ENCODE peak calls at places on chromosomes 2 and 18, in seven cellular contexts. One of them, this sample, is unnamed.

GRCh38 chr2:71503827-71504226 is 50.5 kb downstream of the DYSF start:
- DNase-seq in astrocyte: no peak
- DNase-seq in suprapubic skin: no peak
- DNase-seq in brain microvascular endothelial cell: peak; percentile 42
- DNase-seq in OCI-LY7: no peak
- DNase-seq in esophagus squamous epithelium: no peak
- DNase-seq in ovary: no peak
- DNase-seq in this sample: no peak

GRCh38 chr2:208195477-208195876 is 5.6 kb upstream of the C2orf80 start:
- DNase-seq in brain microvascular endothelial cell: no peak
- DNase-seq in OCI-LY7: no peak
- DNase-seq in ovary: no peak
- DNase-seq in esophagus squamous epithelium: no peak
- DNase-seq in suprapubic skin: no peak
- DNase-seq in astrocyte: no peak
- DNase-seq in this sample: no peak

GRCh38 chr18:55139307-55139706 is 180.0 kb upstream of the CCDC68 start:
- DNase-seq in suprapubic skin: no peak
- DNase-seq in astrocyte: no peak
- DNase-seq in OCI-LY7: no peak
- DNase-seq in esophagus squamous epithelium: no peak
- DNase-seq in brain microvascular endothelial cell: no peak
- DNase-seq in ovary: no peak
- DNase-seq in this sample: no peak

GRCh38 chr2:96090181-96090500 is 26.2 kb downstream of the ADRA2B start:
- DNase-seq in esophagus squamous epithelium: no peak
- DNase-seq in OCI-LY7: no peak
- DNase-seq in suprapubic skin: no peak
- DNase-seq in brain microvascular endothelial cell: no peak
- DNase-seq in astrocyte: no peak
- DNase-seq in ovary: no peak
- DNase-seq in this sample: no peak

GRCh38 chr2:46145840-46146239 is 151.4 kb upstream of the EPAS1 start:
- DNase-seq in OCI-LY7: no peak
- DNase-seq in ovary: no peak
- DNase-seq in brain microvascular endothelial cell: no peak
- DNase-seq in esophagus squamous epithelium: no peak
- DNase-seq in astrocyte: no peak
- DNase-seq in suprapubic skin: peak; percentile 6
- DNase-seq in this sample: no peak

GRCh38 chr2:12202301-12202700 is 455.9 kb downstream of the LPIN1 start:
- DNase-seq in brain microvascular endothelial cell: peak; percentile 57
- DNase-seq in suprapubic skin: no peak
- DNase-seq in esophagus squamous epithelium: no peak
- DNase-seq in OCI-LY7: no peak
- DNase-seq in astrocyte: peak; percentile 42
- DNase-seq in ovary: no peak
- DNase-seq in this sample: no peak

GRCh38 chr18:23225518-23225917 is 90.2 kb downstream of the CABLES1 start:
- DNase-seq in OCI-LY7: no peak
- DNase-seq in esophagus squamous epithelium: no peak
- DNase-seq in ovary: no peak
- DNase-seq in astrocyte: peak; percentile 98
- DNase-seq in suprapubic skin: no peak
- DNase-seq in brain microvascular endothelial cell: peak; percentile 79
- DNase-seq in this sample: no peak

GRCh38 chr2:15050483-15050882 is 418.0 kb downstream of the LRATD1 start:
- DNase-seq in OCI-LY7: no peak
- DNase-seq in ovary: no peak
- DNase-seq in brain microvascular endothelial cell: no peak
- DNase-seq in suprapubic skin: no peak
- DNase-seq in esophagus squamous epithelium: no peak
- DNase-seq in astrocyte: peak; percentile 10
- DNase-seq in this sample: no peak

GRCh38 chr2:174561283-174562275 is 36.0 kb downstream of the WIPF1 start:
- DNase-seq in astrocyte: peak; percentile 81
- DNase-seq in esophagus squamous epithelium: no peak
- DNase-seq in ovary: peak; percentile 79
- DNase-seq in OCI-LY7: no peak
- DNase-seq in suprapubic skin: no peak
- DNase-seq in brain microvascular endothelial cell: no peak
- DNase-seq in this sample: no peak

GRCh38 chr2:111698089-111698488 is 185.9 kb downstream of the ANAPC1 start:
- DNase-seq in ovary: no peak
- DNase-seq in OCI-LY7: no peak
- DNase-seq in esophagus squamous epithelium: no peak
- DNase-seq in astrocyte: no peak
- DNase-seq in brain microvascular endothelial cell: no peak
- DNase-seq in suprapubic skin: no peak
- DNase-seq in this sample: no peak

GRCh38 chr2:181281206-181281832 is 175.9 kb upstream of the ITGA4 start:
- DNase-seq in esophagus squamous epithelium: no peak
- DNase-seq in astrocyte: peak; percentile 44
- DNase-seq in suprapubic skin: no peak
- DNase-seq in OCI-LY7: no peak
- DNase-seq in ovary: no peak
- DNase-seq in brain microvascular endothelial cell: no peak
- DNase-seq in this sample: no peak

GRCh38 chr2:181273986-181274385 is 183.2 kb upstream of the ITGA4 start:
- DNase-seq in OCI-LY7: no peak
- DNase-seq in esophagus squamous epithelium: no peak
- DNase-seq in ovary: no peak
- DNase-seq in brain microvascular endothelial cell: no peak
- DNase-seq in astrocyte: no peak
- DNase-seq in suprapubic skin: no peak
- DNase-seq in this sample: no peak

DNA sequence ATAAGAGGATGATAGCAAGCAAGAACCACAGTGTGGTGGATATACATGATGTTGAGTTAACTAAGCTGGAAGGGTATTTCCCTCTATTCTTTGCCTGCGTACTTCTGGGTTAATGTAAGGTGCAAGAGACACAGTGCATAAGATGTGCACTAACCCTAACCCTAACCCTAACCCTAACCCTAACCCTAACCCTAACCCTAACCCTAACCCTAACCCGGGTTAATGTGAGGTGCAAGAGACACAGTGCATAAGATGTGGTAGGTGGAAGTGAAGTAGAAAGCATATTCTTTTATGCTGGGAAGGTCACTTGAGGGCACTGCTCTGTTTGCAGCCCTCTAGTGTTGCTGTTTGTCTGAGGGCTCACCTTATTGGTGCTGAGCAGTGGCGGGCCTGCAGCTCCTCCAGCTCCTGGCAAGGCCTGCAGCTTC is 181.5 kb upstream of the ITGA4 start:
- DNase-seq in astrocyte: no peak
- DNase-seq in ovary: peak; percentile 21
- DNase-seq in esophagus squamous epithelium: no peak
- DNase-seq in suprapubic skin: no peak
- DNase-seq in brain microvascular endothelial cell: no peak
- DNase-seq in OCI-LY7: peak; percentile 5
- DNase-seq in this sample: no peak
- TF ChIP-seq CTCF in astrocyte: no peak
- TF ChIP-seq CTCF in ovary: no peak
- TF ChIP-seq CTCF in esophagus squamous epithelium: no peak
- TF ChIP-seq CTCF in suprapubic skin: no peak
- TF ChIP-seq CTCF in brain microvascular endothelial cell: no peak
- TF ChIP-seq CTCF in OCI-LY7: no peak
- TF ChIP-seq CTCF in this sample: no peak

DNA sequence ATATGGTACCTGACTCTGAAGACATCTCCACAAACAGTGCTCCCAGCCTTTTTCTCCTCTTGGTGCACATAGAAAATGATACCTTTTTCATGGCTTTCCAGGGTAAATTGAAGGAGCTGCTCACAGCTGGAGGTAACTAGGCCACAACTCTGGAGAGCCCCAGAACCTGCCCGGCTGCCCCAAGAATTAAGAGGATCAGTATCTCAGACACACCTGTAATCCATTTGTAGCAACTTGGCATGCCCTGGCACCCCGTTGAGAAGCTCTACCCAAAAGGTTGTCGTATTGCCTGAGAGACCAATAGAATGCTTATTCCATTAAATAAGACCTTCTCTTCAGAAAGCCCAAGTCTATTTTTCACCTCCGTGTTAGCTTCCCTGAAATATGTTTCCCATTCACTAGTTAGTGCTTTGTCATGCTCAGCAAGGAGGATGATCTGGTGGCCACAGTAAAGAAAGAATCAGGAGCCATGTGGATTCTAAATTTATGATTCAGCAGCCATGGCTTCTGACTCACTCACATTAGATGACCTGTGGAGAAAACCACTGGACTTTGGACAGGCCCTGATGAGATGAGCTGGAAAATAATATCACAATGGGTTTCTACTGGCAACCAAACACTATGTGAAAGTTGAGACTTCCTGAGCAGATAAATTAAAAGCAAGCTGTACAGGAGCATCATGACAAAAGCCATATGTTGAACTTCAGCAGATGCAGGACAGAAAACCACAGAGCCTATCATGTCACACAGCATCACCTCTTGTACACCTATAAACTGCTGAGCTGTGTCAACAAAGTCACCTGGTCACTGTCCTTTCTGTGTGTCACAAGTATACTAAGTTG is 253.3 kb upstream of the OSR1 start:
- DNase-seq in astrocyte: peak; percentile 99
- DNase-seq in ovary: no peak
- DNase-seq in esophagus squamous epithelium: no peak
- DNase-seq in brain microvascular endothelial cell: peak; percentile 99
- DNase-seq in suprapubic skin: no peak
- DNase-seq in OCI-LY7: no peak
- DNase-seq in this sample: no peak
- H3K36me3 ChIP-seq in astrocyte: no peaks in the 10 kb centered on the region
- H3K36me3 ChIP-seq in ovary: no peaks in the 10 kb centered on the region
- H3K36me3 ChIP-seq in esophagus squamous epithelium: no peaks in the 10 kb centered on the region
- H3K36me3 ChIP-seq in brain microvascular endothelial cell: no peaks in the 10 kb centered on the region
- H3K36me3 ChIP-seq in suprapubic skin: no peaks in the 10 kb centered on the region
- H3K36me3 ChIP-seq in OCI-LY7: no peaks in the 10 kb centered on the region
- H3K36me3 ChIP-seq in this sample: no peaks in the 10 kb centered on the region

GRCh38 chr2:157279331-157279730 is 21.8 kb downstream of the GALNT5 start:
- DNase-seq in OCI-LY7: no peak
- DNase-seq in esophagus squamous epithelium: no peak
- DNase-seq in brain microvascular endothelial cell: no peak
- DNase-seq in suprapubic skin: no peak
- DNase-seq in ovary: no peak
- DNase-seq in astrocyte: no peak
- DNase-seq in this sample: no peak
- TF ChIP-seq CTCF in OCI-LY7: no peak
- TF ChIP-seq CTCF in esophagus squamous epithelium: no peak
- TF ChIP-seq CTCF in brain microvascular endothelial cell: no peak
- TF ChIP-seq CTCF in suprapubic skin: no peak
- TF ChIP-seq CTCF in ovary: no peak
- TF ChIP-seq CTCF in astrocyte: no peak
- TF ChIP-seq CTCF in this sample: no peak

GRCh38 chr2:108806362-108806761 is 19.8 kb downstream of the CCDC138 start:
- DNase-seq in OCI-LY7: no peak
- DNase-seq in suprapubic skin: no peak
- DNase-seq in ovary: no peak
- DNase-seq in brain microvascular endothelial cell: no peak
- DNase-seq in astrocyte: no peak
- DNase-seq in esophagus squamous epithelium: no peak
- DNase-seq in this sample: no peak
- H3K36me3 ChIP-seq in OCI-LY7: peaks cover 86% of the 10 kb centered on the region
- H3K36me3 ChIP-seq in suprapubic skin: peaks cover 11% of the 10 kb centered on the region
- H3K36me3 ChIP-seq in ovary: no peaks in the 10 kb centered on the region
- H3K36me3 ChIP-seq in brain microvascular endothelial cell: peaks cover 2% of the 10 kb centered on the region
- H3K36me3 ChIP-seq in astrocyte: peaks cover 10% of the 10 kb centered on the region
- H3K36me3 ChIP-seq in esophagus squamous epithelium: no peaks in the 10 kb centered on the region
- H3K36me3 ChIP-seq in this sample: no peaks in the 10 kb centered on the region